ENCODE peak calls at places on chromosomes 4 and X, in four cellular contexts. One of them, this sample, is unnamed.

GRCh38 chr4:2902126-2902525 is 58.5 kb downstream of the ADD1 start:
- DNase-seq in HepG2: no peak
- DNase-seq in H1: no peak
- DNase-seq in K562: no peak
- DNase-seq in this sample: no peak

GRCh38 chrX:72735561-72735960 is 21.5 kb upstream of the PHKA1 start:
- DNase-seq in K562: no peak
- DNase-seq in H1: no peak
- DNase-seq in HepG2: no peak
- DNase-seq in this sample: no peak

GRCh38 chr4:138406881-138407280 is 164.7 kb upstream of the SLC7A11 start:
- DNase-seq in H1: no peak
- DNase-seq in HepG2: no peak
- DNase-seq in K562: no peak
- DNase-seq in this sample: no peak

GRCh38 chr4:108763226-108763593 is 357 bp upstream of the ETNPPL start:
- DNase-seq in K562: peak; percentile 29
- DNase-seq in HepG2: no peak
- DNase-seq in H1: no peak
- DNase-seq in this sample: no peak

GRCh38 chr4:133982533-133983224 is 218.9 kb downstream of the PABPC4L start:
- DNase-seq in K562: no peak
- DNase-seq in H1: no peak
- DNase-seq in HepG2: no peak
- DNase-seq in this sample: no peak

GRCh38 chr4:129526812-129527211 is 430.9 kb downstream of the C4orf33 start:
- DNase-seq in H1: no peak
- DNase-seq in K562: no peak
- DNase-seq in HepG2: peak; percentile 8
- DNase-seq in this sample: peak; percentile 29

GRCh38 chr4:145069361-145069760 is 28.6 kb downstream of the ANAPC10 start:
- DNase-seq in K562: no peak
- DNase-seq in HepG2: no peak
- DNase-seq in H1: no peak
- DNase-seq in this sample: no peak

GRCh38 chr4:86720508-86721068 is 126.5 kb downstream of the PTPN13 start:
- DNase-seq in K562: no peak
- DNase-seq in HepG2: no peak
- DNase-seq in H1: no peak
- DNase-seq in this sample: no peak

GRCh38 chr4:42703776-42704175 is 46.9 kb upstream of the ATP8A1 start:
- DNase-seq in HepG2: no peak
- DNase-seq in H1: no peak
- DNase-seq in K562: no peak
- DNase-seq in this sample: no peak

GRCh38 chr4:143699331-143700059 is 980 bp downstream of the FREM3 start:
- DNase-seq in HepG2: no peak
- DNase-seq in H1: no peak
- DNase-seq in K562: no peak
- DNase-seq in this sample: no peak

GRCh38 chr4:168717852-168718251 is 221.0 kb downstream of the PALLD start:
- DNase-seq in K562: no peak
- DNase-seq in H1: no peak
- DNase-seq in HepG2: no peak
- DNase-seq in this sample: no peak

GRCh38 chr4:139655116-139655515 is 10.5 kb upstream of the MGST2 start:
- DNase-seq in H1: no peak
- DNase-seq in K562: no peak
- DNase-seq in HepG2: peak; percentile 65
- DNase-seq in this sample: peak; percentile 67

GRCh38 chr4:119040711-119041185 is 94.9 kb upstream of the MYOZ2 start:
- DNase-seq in K562: no peak
- DNase-seq in H1: no peak
- DNase-seq in HepG2: no peak
- DNase-seq in this sample: no peak

GRCh38 chr4:54959656-54960055 is 165.7 kb downstream of the KDR start:
- DNase-seq in K562: no peak
- DNase-seq in HepG2: no peak
- DNase-seq in H1: no peak
- DNase-seq in this sample: no peak

GRCh38 chr4:115537387-115537786 is 424.0 kb upstream of the NDST4 start:
- DNase-seq in H1: no peak
- DNase-seq in K562: no peak
- DNase-seq in HepG2: no peak
- DNase-seq in this sample: no peak

GRCh38 chr4:24857996-24858395 is 54.8 kb downstream of the CCDC149 start:
- DNase-seq in HepG2: no peak
- DNase-seq in K562: no peak
- DNase-seq in H1: no peak
- DNase-seq in this sample: no peak

GRCh38 chrX:150202641-150203248 is 160.4 kb upstream of the MAMLD1 start:
- DNase-seq in H1: no peak
- DNase-seq in K562: no peak
- DNase-seq in HepG2: no peak
- DNase-seq in this sample: peak; percentile 8

GRCh38 chrX:68936608-68937007 is 107.8 kb downstream of the EFNB1 start:
- DNase-seq in K562: no peak
- DNase-seq in HepG2: no peak
- DNase-seq in H1: no peak
- DNase-seq in this sample: peak; percentile 10

GRCh38 chrX:65658229-65658628 is 9.2 kb upstream of the MSN start:
- DNase-seq in HepG2: no peak
- DNase-seq in K562: no peak
- DNase-seq in H1: no peak
- DNase-seq in this sample: no peak

GRCh38 chrX:65652098-65652497 is 15.4 kb upstream of the MSN start:
- DNase-seq in H1: no peak
- DNase-seq in HepG2: no peak
- DNase-seq in K562: no peak
- DNase-seq in this sample: no peak

GRCh38 chrX:65657659-65658058 is 9.8 kb upstream of the MSN start:
- DNase-seq in H1: no peak
- DNase-seq in HepG2: no peak
- DNase-seq in K562: no peak
- DNase-seq in this sample: no peak
- TF ChIP-seq RNF2 in H1: no peak
- TF ChIP-seq RNF2 in HepG2: no peak
- TF ChIP-seq RNF2 in K562: no peak
- TF ChIP-seq RNF2 in this sample: no peak

DNA sequence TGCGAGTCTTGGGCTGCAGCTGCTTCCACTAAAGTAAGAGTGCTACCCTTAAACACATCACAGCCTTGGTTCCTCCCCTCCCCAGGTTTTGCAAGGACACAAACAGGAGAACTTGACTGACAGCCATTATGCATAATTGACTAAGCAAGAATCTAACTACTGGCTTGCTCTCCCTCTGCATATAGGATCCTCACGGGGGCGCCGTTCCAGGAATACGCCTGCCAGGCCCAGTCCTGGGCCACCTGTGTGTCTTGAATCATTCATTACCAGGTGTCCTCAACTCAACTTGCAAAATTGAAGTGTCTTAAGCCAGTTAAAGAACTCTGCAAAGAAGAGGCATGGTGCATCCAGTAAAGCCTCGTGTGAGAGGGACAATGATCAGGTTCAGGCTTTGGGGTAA is 273.3 kb upstream of the HS3ST1 start:
- DNase-seq in H1: no peak
- DNase-seq in HepG2: no peak
- DNase-seq in K562: no peak
- DNase-seq in this sample: no peak
- TF ChIP-seq JUN in H1: no peak
- TF ChIP-seq JUN in HepG2: no peak
- TF ChIP-seq JUN in K562: no peak
- TF ChIP-seq JUN in this sample: no peak

GRCh38 chr4:125736057-125736456 is 421.3 kb downstream of the FAT4 start:
- DNase-seq in H1: no peak
- DNase-seq in HepG2: peak; percentile 3
- DNase-seq in K562: no peak
- DNase-seq in this sample: peak; percentile 83

GRCh38 chr4:125735107-125735506 is 420.4 kb downstream of the FAT4 start:
- DNase-seq in H1: no peak
- DNase-seq in K562: no peak
- DNase-seq in HepG2: peak; percentile 33
- DNase-seq in this sample: peak; percentile 31

GRCh38 chr4:125734504-125734903 is 419.7 kb downstream of the FAT4 start:
- DNase-seq in K562: no peak
- DNase-seq in H1: no peak
- DNase-seq in HepG2: no peak
- DNase-seq in this sample: no peak

GRCh38 chr4:125728568-125728967 is 413.8 kb downstream of the FAT4 start:
- DNase-seq in K562: no peak
- DNase-seq in HepG2: no peak
- DNase-seq in H1: no peak
- DNase-seq in this sample: peak; percentile 88

DNA sequence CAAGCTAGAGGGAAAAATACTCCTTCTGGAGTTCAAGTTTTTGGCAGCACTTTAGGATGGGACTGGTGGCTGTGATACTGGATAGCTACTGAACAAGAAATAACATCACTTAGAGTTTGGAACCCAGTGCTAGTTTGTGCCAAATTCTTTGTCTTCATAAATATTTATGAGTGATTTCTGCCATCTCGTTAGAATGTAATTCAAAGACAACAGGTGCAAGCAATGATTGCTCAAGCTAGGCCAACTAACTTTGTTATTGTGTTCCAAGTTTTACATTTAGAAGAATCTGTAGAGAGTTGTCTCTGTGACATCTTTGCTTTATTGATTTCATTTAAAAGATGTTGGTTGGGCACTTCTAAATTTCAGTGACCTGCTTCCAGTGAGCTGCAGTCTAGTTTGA is 417.9 kb downstream of the FAT4 start:
- DNase-seq in H1: no peak
- DNase-seq in K562: no peak
- DNase-seq in HepG2: no peak
- DNase-seq in this sample: no peak
- H3K4me2 ChIP-seq in H1: no peak overlapping the region
- H3K4me2 ChIP-seq in K562: no peak overlapping the region
- H3K4me2 ChIP-seq in HepG2: no peak overlapping the region
- H3K4me2 ChIP-seq in this sample: no peak overlapping the region

DNA sequence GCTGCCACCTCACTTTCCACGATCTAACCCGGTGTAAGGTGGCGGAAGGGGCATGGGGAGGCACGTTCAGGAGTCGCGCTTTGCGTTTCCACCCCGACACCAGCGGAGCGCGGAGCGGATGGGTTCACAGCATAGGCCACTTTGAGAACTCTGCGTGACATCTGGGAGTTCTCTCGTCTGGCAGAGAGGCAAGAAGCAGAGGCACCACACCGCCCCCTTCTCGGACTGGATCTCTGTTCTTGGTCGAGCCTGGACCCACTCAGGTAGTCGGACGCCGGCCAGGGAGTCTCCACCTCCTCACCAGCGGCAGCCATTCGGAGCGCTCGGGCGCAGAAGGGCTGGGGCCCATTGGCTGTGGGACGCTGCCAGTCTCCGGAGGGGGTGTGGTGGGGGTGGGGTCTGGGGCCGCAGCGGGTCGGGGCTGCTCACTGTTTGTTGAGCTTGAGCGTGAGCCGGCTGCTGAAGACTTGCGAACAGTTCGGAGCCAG is at the start of gene DACH2:
- DNase-seq in H1: peak; percentile 71
- DNase-seq in HepG2: peak; percentile 40
- DNase-seq in K562: peak; percentile 25
- DNase-seq in this sample: peak; percentile 58
- TF ChIP-seq RNF2 in H1: no peak
- TF ChIP-seq RNF2 in HepG2: no peak
- TF ChIP-seq RNF2 in K562: no peak
- TF ChIP-seq RNF2 in this sample: no peak

DNA sequence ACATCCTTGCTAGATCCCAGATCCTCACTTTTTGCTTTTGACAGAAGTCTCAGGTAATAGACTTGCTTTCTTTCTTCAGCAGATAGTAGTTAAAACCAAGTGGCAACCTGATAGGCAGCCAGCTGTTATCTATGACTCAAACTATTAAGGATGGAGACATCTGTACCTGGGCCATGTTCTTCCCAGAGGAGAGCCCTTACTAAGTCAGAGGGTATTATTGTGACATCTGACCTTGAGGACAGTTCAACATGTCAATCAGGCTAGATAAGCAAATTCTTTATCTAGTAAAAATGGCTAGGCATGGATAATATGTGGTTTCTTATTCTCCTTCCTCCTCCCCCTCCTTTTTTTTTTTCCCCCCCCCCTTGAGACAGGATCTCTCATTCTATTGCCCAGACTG is 39.2 kb downstream of the TRIM2 start:
- DNase-seq in K562: no peak
- DNase-seq in HepG2: no peak
- DNase-seq in H1: no peak
- DNase-seq in this sample: no peak
- TF ChIP-seq JUN in K562: no peak
- TF ChIP-seq JUN in HepG2: no peak
- TF ChIP-seq JUN in H1: no peak
- TF ChIP-seq JUN in this sample: no peak